ENCODE peak calls at places on chromosomes 5 and 9, in ten cellular contexts. A is GM23248; Z is effector memory CD4-positive, alpha-beta T cell; N is iris pigment epithelial cell; O is sigmoid colon; R is Kasumi-1; E is retina; X is activated CD8-positive, alpha-beta memory T cell treated with anti-CD3 and anti-CD28 coated beads for 48 hours; G is fibroblast of mammary gland; F is DND-41. K is an unnamed sample.

GRCh38 chr5:109589983-109590382 is 99.7 kb upstream of the MAN2A1 start:
- DNase-seq in F (peak), E (no peak), A (peak), G (no peak), X (no peak), Z (no peak), R (no peak), N (peak), O (no peak), K (no peak)

GRCh38 chr9:126459965-126460843 is 133.6 kb downstream of the MVB12B start:
- DNase-seq in F (no peak), Z (no peak), N (no peak), X (no peak), R (no peak), G (no peak), O (no peak), E (no peak), A (no peak), K (no peak)

GRCh38 chr5:76582252-76583162 is 40.7 kb downstream of the F2RL2 start:
- DNase-seq in N (peak), A (no peak), R (peak), X (no peak), Z (no peak), O (no peak), G (no peak), E (no peak), F (no peak), K (no peak)

GRCh38 chr5:147398860-147399259 is 111.0 kb downstream of the DPYSL3 start:
- DNase-seq in O (no peak), F (no peak), Z (no peak), E (no peak), A (peak), G (peak), N (no peak), X (no peak), R (no peak), K (no peak)

GRCh38 chr5:17727212-17727611 is 93.0 kb downstream of the TAF11L14 start:
- DNase-seq in O (no peak), R (no peak), X (no peak), Z (no peak), E (no peak), A (no peak), F (no peak), N (no peak), G (no peak), K (no peak)

GRCh38 chr5:6493681-6494454 is 45.2 kb downstream of the UBE2QL1 start:
- DNase-seq in E (no peak), F (no peak), N (no peak), Z (no peak), X (no peak), A (no peak), O (peak), G (no peak), R (no peak), K (no peak)

GRCh38 chr9:83965350-83966208 is 14.4 kb downstream of the HNRNPK start:
- DNase-seq in A (no peak), Z (no peak), E (peak), F (peak), X (no peak), G (peak), R (no peak), O (no peak), N (peak), K (peak)

GRCh38 chr5:149221731-149222342 is 49.8 kb upstream of the AFAP1L1 start:
- DNase-seq in X (no peak), R (no peak), G (no peak), O (no peak), Z (no peak), N (peak), F (no peak), E (no peak), A (no peak), K (peak)

GRCh38 chr9:97527626-97528528 is 26.4 kb downstream of the TMOD1 start:
- DNase-seq in A (no peak), E (no peak), O (no peak), F (no peak), R (no peak), N (no peak), Z (no peak), X (no peak), G (no peak), K (no peak)

GRCh38 chr5:139514486-139514856 is 31.9 kb upstream of the STING1 start:
- DNase-seq in Z (no peak), G (peak), A (no peak), X (no peak), E (no peak), O (no peak), F (no peak), R (no peak), N (no peak), K (no peak)

GRCh38 chr9:132973713-132974112 is 4.8 kb upstream of the GFI1B start:
- DNase-seq in F (peak), R (no peak), Z (no peak), G (peak), X (no peak), N (peak), E (no peak), A (peak), O (no peak), K (peak)

GRCh38 chr5:72231989-72232703 is 87.9 kb downstream of the MRPS27 start:
- DNase-seq in F (peak), A (no peak), Z (no peak), N (peak), E (no peak), X (no peak), G (no peak), R (peak), O (no peak), K (no peak)

GRCh38 chr5:115842089-115842881 is 550 bp downstream of the AP3S1 start:
- DNase-seq in X (no peak), A (peak), R (peak), O (no peak), E (peak), G (peak), Z (no peak), F (peak), N (no peak), K (peak)